ENCODE peak calls at places on chromosomes 2 and 18, in five cellular contexts. One of them, this sample, is unnamed.

GRCh38 chr18:67217551-67218166 is 298.9 kb downstream of the DSEL start:
- DNase-seq in NCI-H446 treated with DMSO at 0.1 percent for 48 hours: peak
- DNase-seq in lower lobe of right lung: no peak
- DNase-seq in GM23338: peak
- DNase-seq in progenitor cell of endocrine pancreas: peak
- DNase-seq in this sample: peak

GRCh38 chr2:47179325-47179724 is 24.2 kb upstream of the STPG4 start:
- DNase-seq in lower lobe of right lung: no peak
- DNase-seq in NCI-H446 treated with DMSO at 0.1 percent for 48 hours: no peak
- DNase-seq in GM23338: no peak
- DNase-seq in progenitor cell of endocrine pancreas: no peak
- DNase-seq in this sample: no peak

GRCh38 chr2:43427032-43427424 is 168.8 kb downstream of the THADA start:
- DNase-seq in NCI-H446 treated with DMSO at 0.1 percent for 48 hours: no peak
- DNase-seq in lower lobe of right lung: no peak
- DNase-seq in progenitor cell of endocrine pancreas: no peak
- DNase-seq in GM23338: no peak
- DNase-seq in this sample: no peak

GRCh38 chr18:3151379-3152264 is 68.1 kb downstream of the MYOM1 start:
- DNase-seq in progenitor cell of endocrine pancreas: no peak
- DNase-seq in NCI-H446 treated with DMSO at 0.1 percent for 48 hours: no peak
- DNase-seq in lower lobe of right lung: no peak
- DNase-seq in GM23338: peak
- DNase-seq in this sample: no peak

GRCh38 chr2:39697480-39697879 is 31.8 kb downstream of the TMEM178A start:
- DNase-seq in progenitor cell of endocrine pancreas: no peak
- DNase-seq in NCI-H446 treated with DMSO at 0.1 percent for 48 hours: peak
- DNase-seq in GM23338: no peak
- DNase-seq in lower lobe of right lung: no peak
- DNase-seq in this sample: no peak

GRCh38 chr2:156319811-156320490 is 12.6 kb downstream of the NR4A2 start:
- DNase-seq in progenitor cell of endocrine pancreas: no peak
- DNase-seq in GM23338: peak
- DNase-seq in lower lobe of right lung: peak
- DNase-seq in NCI-H446 treated with DMSO at 0.1 percent for 48 hours: no peak
- DNase-seq in this sample: no peak

GRCh38 chr2:11896386-11896785 is 150.0 kb downstream of the LPIN1 start:
- DNase-seq in NCI-H446 treated with DMSO at 0.1 percent for 48 hours: no peak
- DNase-seq in lower lobe of right lung: no peak
- DNase-seq in GM23338: peak
- DNase-seq in progenitor cell of endocrine pancreas: no peak
- DNase-seq in this sample: no peak

GRCh38 chr2:4354164-4354563 is 650.8 kb downstream of the DCDC2C start:
- DNase-seq in GM23338: no peak
- DNase-seq in progenitor cell of endocrine pancreas: no peak
- DNase-seq in lower lobe of right lung: no peak
- DNase-seq in NCI-H446 treated with DMSO at 0.1 percent for 48 hours: no peak
- DNase-seq in this sample: no peak

GRCh38 chr2:6352906-6353515 is 512.7 kb downstream of the CMPK2 start:
- DNase-seq in GM23338: peak
- DNase-seq in NCI-H446 treated with DMSO at 0.1 percent for 48 hours: peak
- DNase-seq in lower lobe of right lung: peak
- DNase-seq in progenitor cell of endocrine pancreas: peak
- DNase-seq in this sample: peak

GRCh38 chr2:98565941-98566340 is 42.4 kb downstream of the COA5 start:
- DNase-seq in NCI-H446 treated with DMSO at 0.1 percent for 48 hours: no peak
- DNase-seq in lower lobe of right lung: no peak
- DNase-seq in GM23338: no peak
- DNase-seq in progenitor cell of endocrine pancreas: no peak
- DNase-seq in this sample: no peak

GRCh38 chr2:101406867-101407266 is 19.6 kb upstream of the CREG2 start:
- DNase-seq in progenitor cell of endocrine pancreas: no peak
- DNase-seq in lower lobe of right lung: no peak
- DNase-seq in NCI-H446 treated with DMSO at 0.1 percent for 48 hours: no peak
- DNase-seq in GM23338: no peak
- DNase-seq in this sample: peak

GRCh38 chr2:166651080-166651675 is 157.1 kb upstream of the SCN7A start:
- DNase-seq in NCI-H446 treated with DMSO at 0.1 percent for 48 hours: no peak
- DNase-seq in progenitor cell of endocrine pancreas: no peak
- DNase-seq in GM23338: no peak
- DNase-seq in lower lobe of right lung: no peak
- DNase-seq in this sample: no peak

GRCh38 chr2:61368687-61369665 is 101.9 kb downstream of the USP34 start:
- DNase-seq in progenitor cell of endocrine pancreas: no peak
- DNase-seq in GM23338: no peak
- DNase-seq in lower lobe of right lung: no peak
- DNase-seq in NCI-H446 treated with DMSO at 0.1 percent for 48 hours: no peak
- DNase-seq in this sample: no peak

GRCh38 chr18:24346254-24346653 is 51.4 kb downstream of the OSBPL1A start:
- DNase-seq in GM23338: no peak
- DNase-seq in NCI-H446 treated with DMSO at 0.1 percent for 48 hours: no peak
- DNase-seq in lower lobe of right lung: no peak
- DNase-seq in progenitor cell of endocrine pancreas: no peak
- DNase-seq in this sample: no peak

GRCh38 chr2:134128746-134129145 is 125.1 kb upstream of the MGAT5 start:
- DNase-seq in GM23338: no peak
- DNase-seq in NCI-H446 treated with DMSO at 0.1 percent for 48 hours: no peak
- DNase-seq in lower lobe of right lung: no peak
- DNase-seq in progenitor cell of endocrine pancreas: no peak
- DNase-seq in this sample: no peak

GRCh38 chr2:54590216-54590961 is 133.1 kb upstream of the EML6 start:
- DNase-seq in progenitor cell of endocrine pancreas: no peak
- DNase-seq in lower lobe of right lung: no peak
- DNase-seq in GM23338: no peak
- DNase-seq in NCI-H446 treated with DMSO at 0.1 percent for 48 hours: no peak
- DNase-seq in this sample: no peak

GRCh38 chr2:73986085-73986680 is 1.5 kb downstream of the TET3 start:
- DNase-seq in NCI-H446 treated with DMSO at 0.1 percent for 48 hours: no peak
- DNase-seq in lower lobe of right lung: no peak
- DNase-seq in GM23338: no peak
- DNase-seq in progenitor cell of endocrine pancreas: no peak
- DNase-seq in this sample: no peak

GRCh38 chr2:12862541-12862940 is 145.8 kb downstream of the TRIB2 start:
- DNase-seq in progenitor cell of endocrine pancreas: no peak
- DNase-seq in lower lobe of right lung: no peak
- DNase-seq in GM23338: no peak
- DNase-seq in NCI-H446 treated with DMSO at 0.1 percent for 48 hours: no peak
- DNase-seq in this sample: no peak

This sample was measured in T1000.